ENCODE peak calls at places on chromosomes 3 and 15, in four cellular contexts. One of them, this sample, is unnamed.

GRCh38 chr3:5226783-5227182 is 39.3 kb downstream of the EDEM1 start:
- DNase-seq in uterus: no peak
- DNase-seq in AG04449: peak; percentile 7
- DNase-seq in NB4: peak; percentile 50
- DNase-seq in this sample: no peak

GRCh38 chr3:58116985-58117384 is 93.8 kb downstream of the DNASE1L3 start:
- DNase-seq in uterus: no peak
- DNase-seq in AG04449: no peak
- DNase-seq in NB4: no peak
- DNase-seq in this sample: no peak

GRCh38 chr15:70892002-70892911 is at the start of the genes LRRC49 and THAP10:
- DNase-seq in uterus: peak; percentile 89
- DNase-seq in AG04449: peak; percentile 77
- DNase-seq in NB4: peak; percentile 90
- DNase-seq in this sample: peak; percentile 93

GRCh38 chr3:71389911-71390573 is 193.5 kb downstream of the FOXP1 start:
- DNase-seq in uterus: no peak
- DNase-seq in AG04449: no peak
- DNase-seq in NB4: no peak
- DNase-seq in this sample: peak; percentile 40

GRCh38 chr3:9168230-9168629 is 81.2 kb downstream of the SRGAP3 start:
- DNase-seq in uterus: no peak
- DNase-seq in AG04449: no peak
- DNase-seq in NB4: no peak
- DNase-seq in this sample: no peak

GRCh38 chr3:41650406-41650805 is 311.5 kb downstream of the ULK4 start:
- DNase-seq in uterus: no peak
- DNase-seq in AG04449: no peak
- DNase-seq in NB4: no peak
- DNase-seq in this sample: no peak

GRCh38 chr15:50879016-50879415 is 29.5 kb upstream of the AP4E1 start:
- DNase-seq in uterus: no peak
- DNase-seq in AG04449: no peak
- DNase-seq in NB4: no peak
- DNase-seq in this sample: no peak

GRCh38 chr15:89781891-89782618 is 5.9 kb downstream of the MESP2 start:
- DNase-seq in uterus: no peak
- DNase-seq in AG04449: no peak
- DNase-seq in NB4: no peak
- DNase-seq in this sample: peak; percentile 52

GRCh38 chr3:72100626-72101187 is 315.8 kb upstream of the PROK2 start:
- DNase-seq in uterus: peak; percentile 87
- DNase-seq in AG04449: peak; percentile 46
- DNase-seq in NB4: peak; percentile 90
- DNase-seq in this sample: peak; percentile 21

GRCh38 chr3:43627360-43627759 is 5.5 kb upstream of the ANO10 start:
- DNase-seq in uterus: no peak
- DNase-seq in AG04449: no peak
- DNase-seq in NB4: no peak
- DNase-seq in this sample: no peak

GRCh38 chr15:83299462-83299861 is 15.0 kb upstream of the BNC1 start:
- DNase-seq in uterus: no peak
- DNase-seq in AG04449: no peak
- DNase-seq in NB4: no peak
- DNase-seq in this sample: no peak

GRCh38 chr15:29457729-29458128 is 188.1 kb upstream of the NSMCE3 start:
- DNase-seq in uterus: no peak
- DNase-seq in AG04449: no peak
- DNase-seq in NB4: no peak
- DNase-seq in this sample: no peak

GRCh38 chr3:126893651-126894050 is 89.3 kb upstream of the PLXNA1 start:
- DNase-seq in uterus: no peak
- DNase-seq in AG04449: no peak
- DNase-seq in NB4: no peak
- DNase-seq in this sample: no peak

GRCh38 chr3:71076361-71076997 is 507.0 kb downstream of the FOXP1 start:
- DNase-seq in uterus: no peak
- DNase-seq in AG04449: no peak
- DNase-seq in NB4: no peak
- DNase-seq in this sample: no peak

GRCh38 chr3:13111173-13111873 is 38.1 kb upstream of the IQSEC1 start:
- DNase-seq in uterus: no peak
- DNase-seq in AG04449: no peak
- DNase-seq in NB4: no peak
- DNase-seq in this sample: no peak

GRCh38 chr3:138369151-138369900 is 20.9 kb downstream of the MRAS start:
- DNase-seq in uterus: no peak
- DNase-seq in AG04449: no peak
- DNase-seq in NB4: no peak
- DNase-seq in this sample: no peak

GRCh38 chr15:95626501-95627361 is 703.8 kb upstream of the NR2F2 start:
- DNase-seq in uterus: no peak
- DNase-seq in AG04449: no peak
- DNase-seq in NB4: no peak
- DNase-seq in this sample: no peak

GRCh38 chr3:141114816-141115458 is 63.8 kb downstream of the SPSB4 start:
- DNase-seq in uterus: no peak
- DNase-seq in AG04449: no peak
- DNase-seq in NB4: no peak
- DNase-seq in this sample: no peak
- TF ChIP-seq CTCF in uterus: no peak
- TF ChIP-seq CTCF in AG04449: peak; percentile 23
- TF ChIP-seq CTCF in NB4: no peak
- TF ChIP-seq CTCF in this sample: no peak

DNA sequence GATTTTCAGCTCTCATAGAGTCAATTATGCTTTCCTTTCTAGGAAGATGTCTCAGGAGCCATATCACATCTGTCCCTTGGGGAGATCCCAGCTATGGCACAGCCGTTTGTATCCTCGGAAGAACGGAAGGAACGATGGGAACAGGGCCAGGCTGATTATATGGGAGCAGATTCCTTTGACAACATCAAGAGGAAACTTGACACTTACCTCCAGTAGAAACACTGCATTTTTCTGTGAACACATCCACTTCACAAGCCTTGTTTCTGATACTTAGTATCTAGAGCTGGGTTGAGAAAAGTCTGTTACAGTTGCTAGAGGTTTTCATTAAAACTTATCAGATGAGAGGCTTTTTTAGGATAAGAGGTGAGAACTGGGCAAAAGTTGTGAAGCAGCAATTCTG is 35.4 kb downstream of the GYG1 start:
- DNase-seq in uterus: no peak
- DNase-seq in AG04449: no peak
- DNase-seq in NB4: no peak
- DNase-seq in this sample: no peak
- H3K4me3 ChIP-seq in uterus: no peak overlapping the region
- H3K4me3 ChIP-seq in AG04449: no peak overlapping the region
- H3K4me3 ChIP-seq in NB4: no peak overlapping the region
- H3K4me3 ChIP-seq in this sample: no peak overlapping the region

GRCh38 chr3:174862101-174862500 is 3.0 kb downstream of the NAALADL2 start:
- DNase-seq in uterus: no peak
- DNase-seq in AG04449: no peak
- DNase-seq in NB4: peak; percentile 1
- DNase-seq in this sample: no peak
- TF ChIP-seq CTCF in uterus: no peak
- TF ChIP-seq CTCF in AG04449: no peak
- TF ChIP-seq CTCF in NB4: no peak
- TF ChIP-seq CTCF in this sample: peak; percentile 5

GRCh38 chr3:181862502-181862901 is 150.8 kb downstream of the SOX2 start:
- DNase-seq in uterus: no peak
- DNase-seq in AG04449: no peak
- DNase-seq in NB4: no peak
- DNase-seq in this sample: no peak

GRCh38 chr3:181855825-181856224 is 144.1 kb downstream of the SOX2 start:
- DNase-seq in uterus: no peak
- DNase-seq in AG04449: no peak
- DNase-seq in NB4: no peak
- DNase-seq in this sample: no peak

GRCh38 chr3:181860243-181860642 is 148.5 kb downstream of the SOX2 start:
- DNase-seq in uterus: no peak
- DNase-seq in AG04449: no peak
- DNase-seq in NB4: no peak
- DNase-seq in this sample: no peak

GRCh38 chr3:181859518-181859917 is 147.8 kb downstream of the SOX2 start:
- DNase-seq in uterus: no peak
- DNase-seq in AG04449: no peak
- DNase-seq in NB4: no peak
- DNase-seq in this sample: no peak
- H3K4me3 ChIP-seq in uterus: no peak overlapping the region
- H3K4me3 ChIP-seq in AG04449: no peak overlapping the region
- H3K4me3 ChIP-seq in NB4: no peak overlapping the region
- H3K4me3 ChIP-seq in this sample: no peak overlapping the region

GRCh38 chr3:156535162-156535627 is 19.7 kb downstream of the SSR3 start:
- DNase-seq in uterus: peak; percentile 68
- DNase-seq in AG04449: peak; percentile 97
- DNase-seq in NB4: peak; percentile 82
- DNase-seq in this sample: peak; percentile 98
- TF ChIP-seq CTCF in uterus: no peak
- TF ChIP-seq CTCF in AG04449: peak; percentile 29
- TF ChIP-seq CTCF in NB4: peak; percentile 23
- TF ChIP-seq CTCF in this sample: peak; percentile 30

GRCh38 chr15:41695750-41696436 is 35.7 kb downstream of the MGA start:
- DNase-seq in uterus: no peak
- DNase-seq in AG04449: no peak
- DNase-seq in NB4: peak; percentile 92
- DNase-seq in this sample: no peak
- H3K4me3 ChIP-seq in uterus: no peak overlapping the region
- H3K4me3 ChIP-seq in AG04449: no peak overlapping the region
- H3K4me3 ChIP-seq in NB4: peak overlapping the region; percentile 37
- H3K4me3 ChIP-seq in this sample: no peak overlapping the region